ENCODE peak calls at places on chromosome 10, in four cellular contexts. Y is K562, J is HepG2, C is GM12878. E is an unnamed sample.

GRCh38 chr10:129963831-129964501 is at the start of gene EBF3:
- DNase-seq in C (no peak), Y (peak; percentile 22), J (no peak), E (peak; percentile 91)

GRCh38 chr10:89007129-89007893 is 16.7 kb downstream of the FAS start:
- DNase-seq in J (no peak), Y (no peak), C (no peak), E (no peak)

GRCh38 chr10:15200626-15201025 is 32.1 kb upstream of the NMT2 start:
- DNase-seq in C (no peak), Y (no peak), J (peak; percentile 74), E (no peak)

GRCh38 chr10:118958984-118959916 is 70.3 kb upstream of the NANOS1 start:
- DNase-seq in J (no peak), C (no peak), Y (peak; percentile 29), E (no peak)

GRCh38 chr10:72375585-72375984 is 20.9 kb upstream of the DNAJB12 start:
- DNase-seq in Y (peak; percentile 51), C (no peak), J (peak; percentile 53), E (peak; percentile 15)

GRCh38 chr10:125084191-125085186 is 75.9 kb downstream of the CTBP2 start:
- DNase-seq in J (peak; percentile 12), C (no peak), Y (peak; percentile 11), E (peak; percentile 48)

GRCh38 chr10:102634696-102635095 is 9.6 kb upstream of the TRIM8 start:
- DNase-seq in Y (no peak), C (no peak), J (no peak), E (no peak)

GRCh38 chr10:79246606-79247275 is 100.5 kb upstream of the PPIF start:
- DNase-seq in Y (no peak), J (no peak), C (no peak), E (no peak)

GRCh38 chr10:132106431-132106830 is 40.7 kb downstream of the JAKMIP3 start:
- DNase-seq in Y (no peak), J (no peak), C (no peak), E (no peak)

GRCh38 chr10:11178606-11179221 is 161.0 kb downstream of the CELF2 start:
- DNase-seq in Y (peak; percentile 94), J (no peak), C (peak; percentile 98), E (no peak)

GRCh38 chr10:28217848-28218247 is 85.0 kb downstream of the MPP7 start:
- DNase-seq in Y (no peak), C (no peak), J (no peak), E (no peak)

GRCh38 chr10:117237401-117237991 is 3.4 kb upstream of the SLC18A2 start:
- DNase-seq in Y (no peak), C (no peak), J (no peak), E (no peak)

GRCh38 chr10:11272915-11273389 is 255.3 kb downstream of the CELF2 start:
- DNase-seq in C (peak; percentile 64), Y (no peak), J (no peak), E (no peak)

GRCh38 chr10:22615819-22616499 is 98.4 kb downstream of the PIP4K2A start:
- DNase-seq in J (peak; percentile 72), C (peak; percentile 35), Y (peak; percentile 86), E (peak; percentile 56)

GRCh38 chr10:44035474-44036197 is 349.3 kb downstream of the CXCL12 start:
- DNase-seq in J (no peak), C (peak; percentile 57), Y (no peak), E (no peak)

GRCh38 chr10:6843477-6843876 is 263.4 kb upstream of the PRKCQ start:
- DNase-seq in C (peak; percentile 1), Y (peak; percentile 49), J (no peak), E (no peak)

GRCh38 chr10:124150189-124150806 is 56.9 kb upstream of the CHST15 start:
- DNase-seq in J (no peak), Y (no peak), C (no peak), E (no peak)

GRCh38 chr10:123974406-123974805 is 82.8 kb upstream of the CPXM2 start:
- DNase-seq in J (no peak), Y (peak; percentile 85), C (no peak), E (peak; percentile 68)

GRCh38 chr10:121080324-121080807 is 229.2 kb downstream of the WDR11 start:
- DNase-seq in C (no peak), J (no peak), Y (no peak), E (peak; percentile 50)

GRCh38 chr10:104966563-104967280 is 325.6 kb downstream of the SORCS3 start:
- DNase-seq in J (no peak), Y (no peak), C (no peak), E (no peak)
- TF ChIP-seq SP1 in J (no peak), Y (no peak), C (no peak), E (no peak)

GRCh38 chr10:101091546-101092290 is 29.9 kb downstream of the KAZALD1 start:
- DNase-seq in C (no peak), Y (no peak), J (no peak), E (no peak)
- TF ChIP-seq BHLHE40 in C (no peak), Y (no peak), J (no peak), E (no peak)

GRCh38 chr10:30389543-30389942 is 40.5 kb upstream of the MTPAP start:
- DNase-seq in J (no peak), C (no peak), Y (no peak), E (no peak)

GRCh38 chr10:30391266-30391665 is 42.2 kb upstream of the MTPAP start:
- DNase-seq in C (no peak), J (no peak), Y (no peak), E (no peak)

GRCh38 chr10:30390207-30390606 is 41.1 kb upstream of the MTPAP start:
- DNase-seq in J (peak; percentile 22), C (no peak), Y (no peak), E (no peak)

GRCh38 chr10:30396282-30396681 is 37.7 kb upstream of the MAP3K8 start:
- DNase-seq in J (no peak), Y (no peak), C (no peak), E (no peak)

GRCh38 chr10:30392564-30392990 is 41.4 kb upstream of the MAP3K8 start:
- DNase-seq in J (peak; percentile 59), C (peak; percentile 31), Y (peak; percentile 87), E (peak; percentile 74)
- TF ChIP-seq SP1 in J (no peak), C (no peak), Y (no peak), E (no peak)

DNA sequence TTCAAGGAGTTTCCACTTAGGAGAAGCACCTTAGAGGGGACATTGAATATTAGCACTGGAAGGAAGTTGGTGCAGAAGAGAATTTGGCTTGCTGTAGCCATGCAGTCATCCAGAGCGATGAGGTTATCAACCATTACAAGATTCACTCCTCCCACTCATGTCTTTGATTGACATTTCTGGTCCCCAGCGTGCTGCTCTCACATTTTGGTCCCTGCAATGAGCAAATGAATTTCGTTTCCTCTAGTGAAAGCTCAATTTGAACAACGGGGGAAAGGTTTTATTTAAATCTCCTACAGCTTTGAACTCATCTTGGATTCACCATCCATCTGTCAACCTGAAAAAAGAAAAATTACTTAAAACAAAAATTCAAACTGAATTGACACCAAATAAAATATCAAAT is 975.2 kb downstream of the NRG3 start:
- DNase-seq in C (no peak), J (no peak), Y (no peak), E (no peak)
- TF ChIP-seq BHLHE40 in C (no peak), J (no peak), Y (no peak), E (no peak)

E was measured in HEK293T.